ENCODE peak calls at places on chromosomes 6 and 20, in six cellular contexts. V, C, N, U, P and T are unnamed samples.

GRCh38 chr20:53370345-53370961 is 223.2 kb downstream of the ZNF217 start:
- DNase-seq in V (no peak), C (no peak), N (no peak), U (no peak), P (no peak), T (no peak)

GRCh38 chr6:168713839-168714238 is 272.9 kb downstream of the SMOC2 start:
- DNase-seq in V (no peak), C (no peak), N (no peak), U (no peak), P (no peak), T (no peak)

GRCh38 chr6:46325561-46326525 is 155.1 kb upstream of the ENPP5 start:
- DNase-seq in V (peak; percentile 50), C (no peak), N (no peak), U (no peak), P (peak; percentile 18), T (no peak)

GRCh38 chr20:49562341-49563014 is 5.5 kb downstream of the PTGIS start:
- DNase-seq in V (no peak), C (no peak), N (no peak), U (no peak), P (no peak), T (peak; percentile 82)

GRCh38 chr6:128919412-128919811 is 36.5 kb downstream of the LAMA2 start:
- DNase-seq in V (peak; percentile 22), C (no peak), N (no peak), U (no peak), P (no peak), T (no peak)

GRCh38 chr6:16154904-16155303 is 26.0 kb downstream of the MYLIP start:
- DNase-seq in V (peak; percentile 73), C (no peak), N (no peak), U (no peak), P (no peak), T (no peak)

GRCh38 chr6:57255451-57256181 is 33.5 kb upstream of the RAB23 start:
- DNase-seq in V (no peak), C (no peak), N (no peak), U (no peak), P (no peak), T (no peak)

GRCh38 chr6:127515794-127516675 is 3.1 kb downstream of the MTCL3 start:
- DNase-seq in V (peak; percentile 18), C (peak; percentile 80), N (no peak), U (peak; percentile 68), P (peak; percentile 51), T (no peak)

GRCh38 chr6:108650325-108650724 is 89.6 kb downstream of the FOXO3 start:
- DNase-seq in V (no peak), C (no peak), N (no peak), U (no peak), P (no peak), T (no peak)

GRCh38 chr20:50266293-50267040 is 75.8 kb downstream of the CEBPB start:
- DNase-seq in V (no peak), C (no peak), N (no peak), U (no peak), P (no peak), T (no peak)

GRCh38 chr6:127459231-127459641 is at the start of gene KIAA0408:
- DNase-seq in V (no peak), C (no peak), N (no peak), U (no peak), P (no peak), T (peak; percentile 36)

GRCh38 chr6:6890400-6890858 is 217.3 kb upstream of the RREB1 start:
- DNase-seq in V (no peak), C (no peak), N (no peak), U (no peak), P (no peak), T (no peak)

GRCh38 chr6:154765273-154765672 is 32.1 kb downstream of the SCAF8 start:
- DNase-seq in V (no peak), C (no peak), N (no peak), U (no peak), P (no peak), T (no peak)

GRCh38 chr20:36435799-36436541 is 105.3 kb upstream of the MYL9 start:
- DNase-seq in V (peak; percentile 1), C (peak; percentile 88), N (peak; percentile 65), U (peak; percentile 83), P (no peak), T (peak; percentile 27)

GRCh38 chr6:89433637-89434499 is 916 bp downstream of the ANKRD6 start:
- DNase-seq in V (no peak), C (peak; percentile 42), N (no peak), U (peak; percentile 10), P (no peak), T (no peak)

GRCh38 chr20:36472656-36473071 is 68.7 kb upstream of the MYL9 start:
- DNase-seq in V (no peak), C (peak; percentile 52), N (no peak), U (no peak), P (no peak), T (no peak)

GRCh38 chr20:22584630-22584921 is 204 bp upstream of the FOXA2 start:
- DNase-seq in V (no peak), C (no peak), N (no peak), U (no peak), P (no peak), T (no peak)

GRCh38 chr6:164106345-164106769 is 691.8 kb downstream of the QKI start:
- DNase-seq in V (no peak), C (no peak), N (no peak), U (no peak), P (no peak), T (no peak)

GRCh38 chr20:58182521-58183140 is 45.8 kb downstream of the ANKRD60 start:
- DNase-seq in V (no peak), C (no peak), N (no peak), U (no peak), P (no peak), T (no peak)

GRCh38 chr6:38937839-38938613 is 110.6 kb upstream of the GLP1R start:
- DNase-seq in V (no peak), C (no peak), N (no peak), U (no peak), P (no peak), T (no peak)

GRCh38 chr6:168057836-168058235 is 21.2 kb downstream of the FRMD1 start:
- DNase-seq in V (no peak), C (no peak), N (no peak), U (no peak), P (no peak), T (no peak)

GRCh38 chr6:159047896-159048685 is 3.3 kb upstream of the TAGAP start:
- DNase-seq in V (no peak), C (peak; percentile 19), N (no peak), U (no peak), P (no peak), T (no peak)

GRCh38 chr6:112939543-112939942 is 592.4 kb downstream of the RFPL4B start:
- DNase-seq in V (no peak), C (no peak), N (no peak), U (no peak), P (no peak), T (no peak)

GRCh38 chr6:161649841-161650240 is 376.0 kb upstream of the AGPAT4 start:
- DNase-seq in V (no peak), C (no peak), N (no peak), U (no peak), P (no peak), T (no peak)

GRCh38 chr6:33160728-33161323 is 31.4 kb downstream of the COL11A2 start:
- DNase-seq in V (peak; percentile 71), C (no peak), N (no peak), U (no peak), P (no peak), T (no peak)

GRCh38 chr20:48733296-48733790 is 94.5 kb downstream of the PREX1 start:
- DNase-seq in V (no peak), C (no peak), N (no peak), U (no peak), P (no peak), T (no peak)

GRCh38 chr6:105135056-105135455 is 44.8 kb downstream of the POPDC3 start:
- DNase-seq in V (no peak), C (no peak), N (no peak), U (no peak), P (no peak), T (no peak)